ENCODE peak calls at places on chromosomes 1 and 21, in nine cellular contexts. E is fibroblast of lung, F is IMR-90, J is OCI-LY7, O is pancreas, K is left ventricle myocardium inferior, R is AG04450, T is brain microvascular endothelial cell, B is heart left ventricle. L is an unnamed sample.

GRCh38 chr1:177786346-177786745 is 183.5 kb downstream of the SEC16B start:
- DNase-seq in E (no peak), F (no peak), J (no peak), O (no peak), K (no peak), R (no peak), T (no peak), B (no peak), L (no peak)

GRCh38 chr1:218480137-218480536 is 135.0 kb downstream of the TGFB2 start:
- DNase-seq in E (peak), F (peak), J (no peak), O (no peak), K (no peak), R (peak), T (peak), B (peak), L (no peak)

GRCh38 chr1:25673962-25674928 is 57.7 kb downstream of the MAN1C1 start:
- DNase-seq in E (no peak), F (no peak), J (no peak), O (no peak), K (no peak), R (no peak), T (no peak), B (no peak), L (no peak)

GRCh38 chr1:212118167-212118871 is 82.8 kb downstream of the DTL start:
- DNase-seq in E (no peak), F (peak), J (no peak), O (no peak), K (no peak), R (no peak), T (peak), B (no peak), L (no peak)

GRCh38 chr1:158163000-158163947 is 17.4 kb upstream of the CD1D start:
- DNase-seq in E (no peak), F (no peak), J (peak), O (no peak), K (no peak), R (no peak), T (no peak), B (no peak), L (no peak)

GRCh38 chr1:65421341-65422174 is 1.1 kb downstream of the LEPR start:
- DNase-seq in E (no peak), F (peak), J (peak), O (no peak), K (no peak), R (no peak), T (peak), B (no peak), L (no peak)

GRCh38 chr21:35338881-35339632 is 290.0 kb upstream of the RUNX1 start:
- DNase-seq in E (no peak), F (no peak), J (no peak), O (no peak), K (no peak), R (no peak), T (no peak), B (no peak), L (no peak)

GRCh38 chr1:206442101-206442500 is 28.2 kb upstream of the IKBKE start:
- DNase-seq in E (peak), F (peak), J (no peak), O (no peak), K (no peak), R (no peak), T (peak), B (no peak), L (no peak)

GRCh38 chr1:188023206-188023605 is 1194.5 kb downstream of the PLA2G4A start:
- DNase-seq in E (peak), F (peak), J (no peak), O (no peak), K (no peak), R (peak), T (peak), B (no peak), L (no peak)

GRCh38 chr1:233662503-233663105 is 48.7 kb downstream of the KCNK1 start:
- DNase-seq in E (peak), F (peak), J (no peak), O (no peak), K (no peak), R (no peak), T (no peak), B (no peak), L (no peak)

GRCh38 chr1:239835946-239836345 is 255.7 kb upstream of the FMN2 start:
- DNase-seq in E (no peak), F (no peak), J (no peak), O (no peak), K (no peak), R (no peak), T (no peak), B (no peak), L (no peak)

GRCh38 chr1:208437416-208437815 is 193.2 kb upstream of the PLXNA2 start:
- DNase-seq in E (peak), F (peak), J (no peak), O (no peak), K (no peak), R (no peak), T (peak), B (no peak), L (no peak)

GRCh38 chr1:214524824-214525223 is 26.6 kb downstream of the PTPN14 start:
- DNase-seq in E (peak), F (no peak), J (no peak), O (no peak), K (no peak), R (no peak), T (no peak), B (no peak), L (no peak)
- H3K27ac ChIP-seq in E (no peak), F (no peak), J (no peak), O (no peak), K (no peak), R (no peak), T (no peak), B (no peak), L (no peak)

GRCh38 chr1:8409666-8410065 is 91.8 kb downstream of the SLC45A1 start:
- DNase-seq in E (no peak), F (no peak), J (no peak), O (no peak), K (no peak), R (no peak), T (no peak), B (no peak), L (no peak)

GRCh38 chr1:8407652-8408051 is 89.7 kb downstream of the SLC45A1 start:
- DNase-seq in E (no peak), F (no peak), J (no peak), O (no peak), K (no peak), R (no peak), T (no peak), B (no peak), L (no peak)

GRCh38 chr1:8410791-8411190 is 92.9 kb downstream of the SLC45A1 start:
- DNase-seq in E (no peak), F (peak), J (no peak), O (no peak), K (no peak), R (no peak), T (no peak), B (no peak), L (no peak)

GRCh38 chr1:8408151-8408839 is 90.4 kb downstream of the SLC45A1 start:
- DNase-seq in E (peak), F (peak), J (no peak), O (no peak), K (peak), R (peak), T (peak), B (peak), L (no peak)

DNA sequence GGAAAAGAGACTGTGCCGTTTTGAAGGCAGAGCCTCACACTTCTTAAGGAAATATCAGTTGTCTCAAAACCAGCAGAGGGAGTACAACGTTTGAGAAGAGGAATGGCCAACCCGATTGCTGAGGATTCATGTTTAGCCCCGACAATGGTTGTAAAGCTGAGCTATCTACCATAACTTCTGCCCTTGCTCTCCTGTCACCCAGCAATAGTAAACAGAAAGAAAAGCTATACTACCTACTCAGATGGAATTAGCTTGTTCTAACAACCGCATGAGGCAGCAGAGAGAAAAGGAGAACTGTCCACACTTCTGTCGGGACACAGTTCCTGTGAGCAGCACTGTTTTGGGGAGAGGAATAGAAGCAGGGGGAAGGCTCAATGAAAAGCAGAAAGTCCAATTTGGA is 91.2 kb downstream of the SLC45A1 start:
- DNase-seq in E (peak), F (peak), J (peak), O (no peak), K (no peak), R (no peak), T (peak), B (no peak), L (no peak)
- TF ChIP-seq CTCF in E (peak), F (peak), J (peak), O (peak), K (peak), R (peak), T (peak), B (peak), L (peak)

GRCh38 chr1:198845851-198846250 is 207.0 kb downstream of the PTPRC start:
- DNase-seq in E (no peak), F (peak), J (no peak), O (no peak), K (no peak), R (no peak), T (peak), B (no peak), L (no peak)
- H3K4me3 ChIP-seq in E (no peak), F (no peak), J (no peak), O (no peak), K (no peak), R (no peak), T (no peak), B (no peak), L (no peak)

GRCh38 chr1:53696990-53697389 is 42.0 kb downstream of the GLIS1 start:
- DNase-seq in E (no peak), F (no peak), J (no peak), O (no peak), K (no peak), R (no peak), T (no peak), B (no peak), L (no peak)

GRCh38 chr1:53699981-53700380 is 39.0 kb downstream of the GLIS1 start:
- DNase-seq in E (no peak), F (no peak), J (no peak), O (no peak), K (no peak), R (no peak), T (no peak), B (no peak), L (no peak)

GRCh38 chr1:53696578-53696977 is 42.4 kb downstream of the GLIS1 start:
- DNase-seq in E (no peak), F (no peak), J (no peak), O (no peak), K (no peak), R (no peak), T (no peak), B (no peak), L (no peak)

GRCh38 chr1:53698381-53698980 is 40.5 kb downstream of the GLIS1 start:
- DNase-seq in E (no peak), F (no peak), J (no peak), O (no peak), K (no peak), R (no peak), T (no peak), B (no peak), L (no peak)

DNA sequence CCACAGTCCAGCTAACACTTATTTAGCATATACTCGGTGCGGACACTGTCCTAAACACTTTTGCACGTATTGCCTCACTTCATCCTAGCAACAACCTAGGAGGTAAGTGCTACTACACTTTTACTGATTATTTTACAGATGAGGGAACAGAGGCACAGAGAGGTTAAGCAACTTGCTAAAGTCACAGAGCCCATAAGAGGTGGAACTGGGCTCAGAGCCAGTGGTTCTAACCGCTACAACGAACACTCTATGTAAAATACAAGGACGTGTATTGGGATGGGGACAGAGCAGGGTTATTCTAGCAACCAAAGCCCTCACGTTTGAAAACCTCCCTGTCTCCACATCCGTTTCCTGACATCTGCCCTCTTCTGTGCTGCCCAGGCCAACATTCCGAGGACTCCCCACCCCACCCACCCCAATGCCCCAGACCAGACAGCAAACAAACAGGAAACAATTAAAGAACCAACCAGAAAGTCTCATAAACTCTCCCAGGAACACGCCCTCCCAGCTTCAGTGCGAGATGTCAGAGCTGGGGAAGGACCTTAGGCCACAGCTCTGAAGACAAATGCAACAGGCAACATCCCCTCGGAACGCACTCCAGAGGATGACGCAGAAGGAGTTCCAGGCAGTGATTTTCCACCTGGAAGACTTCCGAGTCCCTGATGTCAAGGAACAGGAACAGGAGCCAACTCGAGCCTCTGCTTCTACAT is 41.1 kb downstream of the GLIS1 start:
- DNase-seq in E (peak), F (peak), J (no peak), O (no peak), K (no peak), R (no peak), T (peak), B (no peak), L (no peak)
- H3K27ac ChIP-seq in E (no peak), F (no peak), J (no peak), O (no peak), K (no peak), R (no peak), T (no peak), B (no peak), L (no peak)

GRCh38 chr21:41973861-41974751 is 20.3 kb upstream of the C2CD2 start:
- DNase-seq in E (no peak), F (peak), J (peak), O (no peak), K (peak), R (no peak), T (no peak), B (peak), L (no peak)
- TF ChIP-seq CTCF in E (no peak), F (peak), J (peak), O (no peak), K (no peak), R (peak), T (peak), B (no peak), L (no peak)

DNA sequence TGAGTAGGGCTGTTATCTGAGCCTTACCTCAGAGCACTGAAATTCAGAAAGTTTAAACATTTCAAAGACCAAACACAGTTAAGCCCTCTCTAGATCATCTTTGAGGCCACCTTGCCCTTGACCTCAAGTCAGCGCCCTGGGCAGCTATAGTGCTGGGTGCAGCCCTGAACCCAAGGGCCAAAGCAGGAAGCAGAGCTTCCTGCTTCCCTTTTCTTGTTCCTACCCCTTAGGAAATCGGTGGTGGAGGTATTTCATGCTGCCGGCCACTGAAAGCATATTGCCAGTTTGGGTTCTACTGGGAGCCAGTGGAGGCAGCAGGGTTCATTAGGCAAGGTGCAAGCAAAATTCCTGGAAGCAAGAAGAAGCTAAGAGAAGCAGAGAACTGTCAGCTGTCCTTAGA is 26.1 kb downstream of the CD244 start:
- DNase-seq in E (no peak), F (no peak), J (no peak), O (no peak), K (no peak), R (no peak), T (no peak), B (no peak), L (no peak)
- H3K4me3 ChIP-seq in E (no peak), F (no peak), J (no peak), O (no peak), K (no peak), R (no peak), T (no peak), B (no peak), L (no peak)

GRCh38 chr1:7042322-7043231 is 257.3 kb downstream of the CAMTA1 start:
- DNase-seq in E (peak), F (peak), J (peak), O (no peak), K (no peak), R (no peak), T (peak), B (no peak), L (peak)
- H3K27ac ChIP-seq in E (no peak), F (no peak), J (no peak), O (no peak), K (no peak), R (no peak), T (no peak), B (no peak), L (peak)

GRCh38 chr1:35192056-35192852 is 691 bp downstream of the SFPQ start:
- DNase-seq in E (peak), F (peak), J (peak), O (peak), K (peak), R (no peak), T (peak), B (peak), L (peak)
- TF ChIP-seq CTCF in E (no peak), F (peak), J (peak), O (no peak), K (peak), R (no peak), T (no peak), B (no peak), L (peak)

GRCh38 chr1:234887026-234887910 is 241.4 kb downstream of the TOMM20 start:
- DNase-seq in E (no peak), F (peak), J (peak), O (no peak), K (peak), R (no peak), T (peak), B (peak), L (no peak)

GRCh38 chr1:234884701-234885100 is 243.9 kb downstream of the TOMM20 start:
- DNase-seq in E (no peak), F (no peak), J (no peak), O (no peak), K (no peak), R (no peak), T (no peak), B (no peak), L (no peak)

GRCh38 chr1:234885601-234886000 is 243.0 kb downstream of the TOMM20 start:
- DNase-seq in E (peak), F (no peak), J (no peak), O (no peak), K (peak), R (no peak), T (no peak), B (no peak), L (no peak)

GRCh38 chr1:234884006-234884405 is 244.6 kb downstream of the TOMM20 start:
- DNase-seq in E (no peak), F (no peak), J (no peak), O (no peak), K (no peak), R (no peak), T (no peak), B (no peak), L (no peak)

DNA sequence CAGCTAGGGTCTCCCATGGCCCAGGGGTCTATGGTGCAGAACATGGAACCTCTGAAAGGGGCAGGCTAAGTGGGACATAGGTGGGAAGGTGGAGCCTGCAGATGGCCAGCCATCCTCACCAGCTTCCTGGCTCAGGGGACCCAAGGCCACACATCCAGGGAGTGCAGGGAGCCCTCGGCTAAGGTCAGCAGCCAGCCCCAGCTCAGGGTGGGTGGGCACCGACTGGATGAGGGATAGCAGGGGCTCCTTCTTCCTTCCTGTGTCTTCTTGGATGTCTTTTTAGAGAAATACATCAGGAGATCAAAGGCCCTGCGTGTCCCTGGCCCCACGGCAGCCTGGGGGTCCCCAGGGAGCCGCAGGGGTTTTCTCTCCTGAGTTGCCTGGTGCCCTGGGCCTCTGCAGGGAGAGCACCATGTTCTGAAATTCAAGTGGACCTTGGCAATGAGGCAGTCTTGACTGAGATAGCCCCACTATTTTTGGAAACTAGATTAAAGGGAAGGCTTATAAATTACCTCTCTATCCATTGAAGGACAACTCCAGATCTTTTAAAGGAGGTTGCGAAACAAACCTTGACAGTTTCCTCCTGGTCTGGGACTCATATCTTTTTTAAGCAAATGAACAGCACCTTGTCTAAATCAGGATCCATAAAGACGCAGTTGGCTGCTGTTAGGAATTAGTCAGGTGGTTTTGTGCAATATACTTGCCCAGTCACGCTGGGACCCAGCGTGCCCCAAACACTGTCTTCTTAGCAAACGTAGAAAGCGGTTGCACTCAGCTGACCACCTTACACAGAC is 242.4 kb downstream of the TOMM20 start:
- DNase-seq in E (no peak), F (no peak), J (no peak), O (no peak), K (no peak), R (no peak), T (no peak), B (no peak), L (no peak)
- H3K4me3 ChIP-seq in E (no peak), F (no peak), J (no peak), O (no peak), K (peak), R (no peak), T (no peak), B (peak), L (no peak)

GRCh38 chr21:28632718-28633408 is 359.8 kb downstream of the LTN1 start:
- DNase-seq in E (peak), F (peak), J (no peak), O (no peak), K (no peak), R (no peak), T (peak), B (no peak), L (no peak)

GRCh38 chr21:28627691-28628090 is 365.0 kb downstream of the LTN1 start:
- DNase-seq in E (no peak), F (no peak), J (no peak), O (no peak), K (no peak), R (no peak), T (no peak), B (no peak), L (no peak)

GRCh38 chr21:28624626-28625025 is 368.1 kb downstream of the LTN1 start:
- DNase-seq in E (no peak), F (no peak), J (no peak), O (no peak), K (no peak), R (no peak), T (no peak), B (no peak), L (no peak)

DNA sequence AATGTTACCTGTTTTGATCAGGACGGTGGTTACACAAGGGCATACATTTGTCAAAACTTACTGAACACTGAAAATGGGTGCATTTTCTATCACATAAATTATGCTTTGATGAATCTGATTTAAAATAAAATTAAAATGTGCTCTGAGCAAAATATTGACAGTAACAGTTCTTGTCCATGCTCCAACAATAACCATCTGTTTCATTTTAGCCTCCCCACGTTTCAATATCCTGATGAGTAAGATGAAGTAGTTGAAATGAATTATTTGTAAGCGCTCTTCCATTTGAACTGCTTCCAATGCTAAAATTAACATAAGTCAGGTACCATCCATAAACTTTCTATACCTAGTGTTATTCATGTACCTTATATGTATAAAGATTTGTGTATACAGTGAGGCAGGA is 365.4 kb downstream of the LTN1 start:
- DNase-seq in E (no peak), F (no peak), J (no peak), O (no peak), K (no peak), R (no peak), T (no peak), B (no peak), L (no peak)
- H3K27ac ChIP-seq in E (no peak), F (no peak), J (no peak), O (no peak), K (no peak), R (no peak), T (no peak), B (no peak), L (no peak)